ENCODE peak calls at places on chromosomes 3 and 15, in eight cellular contexts. Z is lung; R is substantia nigra; L is amygdala; Y is activated CD4-positive, alpha-beta T cell treated with anti-CD3 and anti-CD28 coated beads, Interleukin-2, amount 10 ng/mL, durations not matched to agents 7 days and 5 days; E is activated T-helper 1 cell treated with Interleukin-2 at 50 U/mL for 16 hours; N is stimulated activated CD4-positive, alpha-beta T cell treated with anti-CD3 and anti-CD28 coated beads, Interleukin-1b, Interleukin-23, amount 100 ng/mL, for 48 hours; S is kidney tubule cell. O is an unnamed sample.

GRCh38 chr3:11718582-11719405 is 75.1 kb upstream of the VGLL4 start:
- DNase-seq in R (no peak), N (peak), Z (peak), Y (peak), S (peak), L (no peak), E (peak), O (peak)

GRCh38 chr3:185656321-185656840 is 70.3 kb downstream of the SENP2 start:
- DNase-seq in E (no peak), S (peak), L (no peak), R (no peak), Y (no peak), N (no peak), Z (no peak), O (no peak)

GRCh38 chr15:25545017-25545416 is 106.2 kb upstream of the UBE3A start:
- DNase-seq in N (peak), R (no peak), E (no peak), Y (no peak), L (no peak), Z (no peak), S (peak), O (no peak)

GRCh38 chr3:32434206-32434605 is 42.6 kb downstream of the CMTM7 start:
- DNase-seq in E (no peak), Y (no peak), S (no peak), N (no peak), L (no peak), Z (no peak), R (no peak), O (no peak)

GRCh38 chr15:48494646-48495045 is 150.9 kb downstream of the FBN1 start:
- DNase-seq in S (no peak), L (no peak), E (no peak), Z (no peak), N (no peak), Y (no peak), R (no peak), O (no peak)

GRCh38 chr3:28575100-28575747 is 226.6 kb upstream of the AZI2 start:
- DNase-seq in Z (no peak), L (peak), Y (no peak), S (peak), N (no peak), R (no peak), E (no peak), O (peak)

GRCh38 chr3:185824467-185825378 is at the start of gene IGF2BP2:
- DNase-seq in E (no peak), N (peak), S (peak), R (no peak), Z (peak), Y (peak), L (no peak), O (peak)

GRCh38 chr3:172317984-172318383 is 130.3 kb downstream of the GHSR start:
- DNase-seq in Y (no peak), N (no peak), S (peak), R (no peak), E (no peak), L (no peak), Z (peak), O (peak)

GRCh38 chr3:134446800-134447199 is 39.0 kb downstream of the ANAPC13 start:
- DNase-seq in L (no peak), Y (no peak), Z (no peak), N (no peak), E (no peak), S (no peak), R (no peak), O (no peak)

GRCh38 chr15:80606571-80606970 is 88.5 kb upstream of the ABHD17C start:
- DNase-seq in Z (no peak), Y (no peak), E (no peak), R (no peak), L (no peak), N (no peak), S (no peak), O (no peak)

GRCh38 chr3:111884411-111885018 is 25.4 kb downstream of the PHLDB2 start:
- DNase-seq in L (no peak), N (no peak), Z (no peak), S (no peak), Y (no peak), R (no peak), E (no peak), O (no peak)

GRCh38 chr3:190027116-190027515 is 93.6 kb downstream of the P3H2 start:
- DNase-seq in E (no peak), Y (no peak), R (no peak), N (no peak), L (no peak), S (no peak), Z (no peak), O (no peak)

GRCh38 chr3:140922634-140923033 is 19.0 kb upstream of the SLC25A36 start:
- DNase-seq in N (no peak), Z (no peak), Y (no peak), E (no peak), R (no peak), L (no peak), S (no peak), O (no peak)

GRCh38 chr15:34279341-34279740 is 54.5 kb downstream of the EMC4 start:
- DNase-seq in N (no peak), E (no peak), Z (no peak), R (no peak), S (no peak), L (no peak), Y (no peak), O (no peak)

GRCh38 chr3:128496602-128497304 is 3.8 kb upstream of the GATA2 start:
- DNase-seq in S (peak), Z (no peak), L (peak), Y (no peak), E (no peak), R (no peak), N (no peak), O (peak)

GRCh38 chr15:92924216-92924615 is 24.1 kb downstream of the CHD2 start:
- DNase-seq in Y (no peak), Z (no peak), R (no peak), N (no peak), E (no peak), S (peak), L (no peak), O (no peak)

GRCh38 chr3:180630360-180630759 is 28.4 kb downstream of the TTC14 start:
- DNase-seq in L (no peak), Y (no peak), Z (no peak), E (no peak), N (no peak), S (peak), R (no peak), O (no peak)

GRCh38 chr3:27089063-27089462 is 280.1 kb downstream of the NEK10 start:
- DNase-seq in Z (no peak), R (no peak), Y (no peak), L (no peak), S (peak), E (no peak), N (no peak), O (no peak)

GRCh38 chr3:104428526-104428925 is 938.2 kb upstream of the ALCAM start:
- DNase-seq in L (no peak), R (no peak), N (no peak), Z (no peak), Y (no peak), S (no peak), E (no peak), O (no peak)

GRCh38 chr15:87597346-87598052 is 659.0 kb downstream of the NTRK3 start:
- DNase-seq in S (no peak), Y (peak), Z (no peak), L (no peak), E (no peak), N (peak), R (no peak), O (no peak)

GRCh38 chr15:63948971-63949370 is 97.3 kb downstream of the DAPK2 start:
- DNase-seq in N (no peak), L (no peak), E (no peak), R (no peak), S (peak), Y (no peak), Z (no peak), O (no peak)

GRCh38 chr3:5729852-5730251 is 542.3 kb downstream of the EDEM1 start:
- DNase-seq in E (no peak), Z (no peak), R (no peak), N (no peak), L (no peak), S (no peak), Y (no peak), O (no peak)

GRCh38 chr15:25715536-25716413 is 147.4 kb downstream of the ATP10A start:
- DNase-seq in E (no peak), R (no peak), Z (no peak), L (no peak), N (no peak), Y (no peak), S (no peak), O (no peak)

GRCh38 chr3:13349823-13350222 is 70.3 kb downstream of the NUP210 start:
- DNase-seq in N (no peak), L (no peak), Y (no peak), S (no peak), Z (no peak), R (no peak), E (no peak), O (no peak)

GRCh38 chr3:155354658-155355057 is 61.2 kb upstream of the STRIT1 start:
- DNase-seq in E (no peak), R (no peak), S (no peak), N (no peak), Z (no peak), L (no peak), Y (no peak), O (no peak)